ENCODE peak calls at places on chromosomes 11 and 22, in seven cellular contexts. R is mucosa of descending colon, Y is 8988T, H is putamen, B is Kasumi-1, X is T-helper 22 cell, G is NCI-H526 treated with DMSO at 0.1 percent for 48 hours. T is an unnamed sample.

GRCh38 chr11:6418958-6419611 is at the start of gene APBB1:
- DNase-seq in G (peak; percentile 48), B (no peak), R (peak; percentile 81), H (peak; percentile 83), X (peak; percentile 55), Y (peak; percentile 84), T (peak; percentile 85)

GRCh38 chr11:93775289-93775688 is 8.8 kb upstream of the MED17 start:
- DNase-seq in B (no peak), G (no peak), Y (no peak), H (no peak), R (no peak), X (no peak), T (no peak)

GRCh38 chr11:108754901-108755625 is 90.2 kb downstream of the DDX10 start:
- DNase-seq in B (no peak), H (no peak), R (no peak), G (no peak), Y (no peak), X (no peak), T (no peak)

GRCh38 chr11:78840623-78841022 is 266.0 kb upstream of the NARS2 start:
- DNase-seq in G (no peak), R (no peak), Y (no peak), H (no peak), B (no peak), X (no peak), T (no peak)

GRCh38 chr11:13765886-13766285 is 97.4 kb downstream of the FAR1 start:
- DNase-seq in G (no peak), R (no peak), B (no peak), X (no peak), Y (no peak), H (no peak), T (no peak)

GRCh38 chr22:27129266-27129665 is 471.9 kb downstream of the MIAT start:
- DNase-seq in R (no peak), G (no peak), H (no peak), X (no peak), Y (no peak), B (peak; percentile 9), T (no peak)

GRCh38 chr11:1193326-1194230 is 29.3 kb upstream of the MUC5B start:
- DNase-seq in Y (no peak), H (no peak), B (no peak), R (peak; percentile 46), G (no peak), X (no peak), T (no peak)

GRCh38 chr11:31820438-31820818 is 9.3 kb upstream of the PAX6 start:
- DNase-seq in Y (no peak), B (no peak), G (no peak), H (no peak), X (no peak), R (no peak), T (no peak)

GRCh38 chr11:134664863-134665535 is 253.0 kb upstream of the B3GAT1 start:
- DNase-seq in B (no peak), R (no peak), Y (no peak), X (no peak), G (no peak), H (no peak), T (no peak)

GRCh38 chr11:118845369-118845768 is 38.3 kb upstream of the CXCR5 start:
- DNase-seq in B (no peak), X (no peak), H (no peak), Y (no peak), R (no peak), G (no peak), T (no peak)

GRCh38 chr22:49301398-49302149 is 526.1 kb downstream of the BRD1 start:
- DNase-seq in H (no peak), Y (no peak), X (no peak), G (no peak), B (no peak), R (no peak), T (no peak)

GRCh38 chr11:69470793-69471192 is 10.7 kb upstream of the LINC01488 start:
- DNase-seq in H (no peak), B (no peak), Y (no peak), R (peak; percentile 40), X (no peak), G (no peak), T (no peak)

GRCh38 chr11:73291781-73292180 is 16.3 kb upstream of the ARHGEF17 start:
- DNase-seq in X (no peak), Y (no peak), H (no peak), G (no peak), R (no peak), B (no peak), T (no peak)

GRCh38 chr11:34052036-34052607 is 591 bp downstream of the CAPRIN1 start:
- DNase-seq in Y (peak; percentile 95), H (peak; percentile 86), G (peak; percentile 76), X (peak; percentile 79), R (peak; percentile 95), B (peak; percentile 74), T (peak; percentile 84)

GRCh38 chr11:725624-726202 is 19.7 kb downstream of the EPS8L2 start:
- DNase-seq in X (no peak), Y (peak; percentile 39), R (peak; percentile 64), G (no peak), B (no peak), H (no peak), T (no peak)

GRCh38 chr11:2799881-2800654 is 85.5 kb downstream of the CDKN1C start:
- DNase-seq in Y (no peak), R (peak; percentile 10), G (no peak), X (no peak), B (no peak), H (no peak), T (no peak)

GRCh38 chr11:6402561-6402981 is 12.3 kb downstream of the SMPD1 start:
- DNase-seq in R (no peak), B (peak; percentile 51), G (no peak), Y (no peak), X (peak; percentile 78), H (no peak), T (no peak)

GRCh38 chr11:92251980-92252379 is 27.4 kb downstream of the FAT3 start:
- DNase-seq in H (no peak), R (no peak), G (no peak), Y (no peak), B (no peak), X (no peak), T (no peak)

GRCh38 chr22:27215826-27216320 is 558.5 kb downstream of the MIAT start:
- DNase-seq in R (no peak), Y (no peak), H (no peak), G (no peak), B (no peak), X (no peak), T (no peak)

GRCh38 chr11:123308077-123308476 is 113.0 kb upstream of the CLMP start:
- DNase-seq in R (no peak), H (no peak), G (no peak), X (no peak), Y (no peak), B (no peak), T (no peak)

GRCh38 chr11:69100454-69101099 is 51.8 kb downstream of the TPCN2 start:
- DNase-seq in H (no peak), G (no peak), X (no peak), Y (no peak), B (no peak), R (no peak), T (no peak)

GRCh38 chr11:19673924-19674390 is 38.7 kb upstream of the NAV2 start:
- DNase-seq in X (no peak), B (no peak), G (no peak), R (peak; percentile 60), H (peak; percentile 65), Y (no peak), T (peak; percentile 64)

GRCh38 chr11:45393334-45393733 is 107.2 kb upstream of the SYT13 start:
- DNase-seq in H (no peak), B (no peak), X (no peak), Y (no peak), R (no peak), G (no peak), T (no peak)

GRCh38 chr22:31730344-31730711 is 19.6 kb downstream of the PRR14L start:
- DNase-seq in G (no peak), B (no peak), H (no peak), R (no peak), Y (no peak), X (no peak), T (no peak)

GRCh38 chr22:32801436-32802290 is at the start of gene TIMP3:
- DNase-seq in G (no peak), Y (peak; percentile 37), X (no peak), H (peak; percentile 55), B (no peak), R (peak; percentile 71), T (peak; percentile 63)

GRCh38 chr11:91798240-91798639 is 426.4 kb upstream of the FAT3 start:
- DNase-seq in R (no peak), B (no peak), X (no peak), G (no peak), H (no peak), Y (no peak), T (no peak)

GRCh38 chr11:64763804-64764611 is 4.2 kb upstream of the PYGM start:
- DNase-seq in R (peak; percentile 30), B (no peak), X (peak; percentile 56), Y (no peak), H (no peak), G (no peak), T (no peak)

GRCh38 chr22:50531546-50532352 is 1.9 kb upstream of the TYMP start:
- DNase-seq in B (peak; percentile 27), H (no peak), Y (no peak), R (peak; percentile 87), X (peak; percentile 25), G (no peak), T (no peak)

GRCh38 chr11:35923452-35923851 is 20.4 kb upstream of the LDLRAD3 start:
- DNase-seq in B (no peak), R (no peak), G (no peak), Y (no peak), X (no peak), H (peak; percentile 56), T (no peak)

GRCh38 chr11:2565447-2566222 is 120.8 kb downstream of the KCNQ1 start:
- DNase-seq in Y (no peak), H (no peak), X (no peak), R (no peak), B (no peak), G (no peak), T (no peak)

GRCh38 chr11:132186699-132187098 is 816.3 kb downstream of the NTM start:
- DNase-seq in B (no peak), H (no peak), Y (no peak), X (no peak), G (no peak), R (no peak), T (no peak)

GRCh38 chr22:38327396-38327795 is 10.2 kb upstream of the CSNK1E start:
- DNase-seq in G (no peak), R (no peak), Y (no peak), H (no peak), B (no peak), X (no peak), T (no peak)

GRCh38 chr22:39090426-39091064 is 6.5 kb upstream of the APOBEC3H start:
- DNase-seq in G (no peak), R (peak; percentile 68), Y (no peak), H (no peak), B (no peak), X (peak; percentile 91), T (no peak)

T was measured in midbrain.